ENCODE peak calls at places on chromosomes 3 and 15, in eight cellular contexts. E, J, O, G, I, B, U and Q are unnamed samples.

GRCh38 chr3:105402287-105402801 is 35.6 kb downstream of the ALCAM start:
- DNase-seq in I (no peak), G (no peak), O (no peak), E (no peak), J (no peak), U (peak; percentile 38), B (no peak), Q (peak; percentile 14)

GRCh38 chr15:36779744-36780408 is 200.4 kb downstream of the CDIN1 start:
- DNase-seq in J (no peak), E (no peak), O (no peak), I (no peak), U (no peak), G (no peak), B (no peak), Q (no peak)

GRCh38 chr15:94387854-94388441 is 156.6 kb downstream of the MCTP2 start:
- DNase-seq in O (no peak), I (no peak), U (no peak), J (no peak), B (no peak), E (no peak), G (no peak), Q (no peak)

GRCh38 chr15:59174161-59174845 is 32.3 kb upstream of the LDHAL6B start:
- DNase-seq in U (no peak), B (no peak), G (peak; percentile 33), O (no peak), I (no peak), J (no peak), E (no peak), Q (no peak)

GRCh38 chr3:62188547-62189375 is 184.6 kb downstream of the FEZF2 start:
- DNase-seq in J (peak; percentile 73), O (peak; percentile 86), E (peak; percentile 76), I (peak; percentile 75), U (peak; percentile 58), G (peak; percentile 80), B (peak; percentile 67), Q (peak; percentile 68)

GRCh38 chr15:101499863-101500713 is 10.6 kb upstream of the PCSK6 start:
- DNase-seq in O (no peak), E (peak; percentile 68), I (peak; percentile 82), G (no peak), J (peak; percentile 59), U (no peak), B (no peak), Q (peak; percentile 89)

GRCh38 chr15:98881526-98882517 is 125.8 kb downstream of the PGPEP1L start:
- DNase-seq in U (no peak), J (no peak), I (no peak), B (no peak), O (no peak), E (no peak), G (peak; percentile 49), Q (no peak)

GRCh38 chr3:22996926-22997600 is 206.1 kb upstream of the UBE2E2 start:
- DNase-seq in O (no peak), I (no peak), E (no peak), J (no peak), B (no peak), G (no peak), U (no peak), Q (no peak)

DNA sequence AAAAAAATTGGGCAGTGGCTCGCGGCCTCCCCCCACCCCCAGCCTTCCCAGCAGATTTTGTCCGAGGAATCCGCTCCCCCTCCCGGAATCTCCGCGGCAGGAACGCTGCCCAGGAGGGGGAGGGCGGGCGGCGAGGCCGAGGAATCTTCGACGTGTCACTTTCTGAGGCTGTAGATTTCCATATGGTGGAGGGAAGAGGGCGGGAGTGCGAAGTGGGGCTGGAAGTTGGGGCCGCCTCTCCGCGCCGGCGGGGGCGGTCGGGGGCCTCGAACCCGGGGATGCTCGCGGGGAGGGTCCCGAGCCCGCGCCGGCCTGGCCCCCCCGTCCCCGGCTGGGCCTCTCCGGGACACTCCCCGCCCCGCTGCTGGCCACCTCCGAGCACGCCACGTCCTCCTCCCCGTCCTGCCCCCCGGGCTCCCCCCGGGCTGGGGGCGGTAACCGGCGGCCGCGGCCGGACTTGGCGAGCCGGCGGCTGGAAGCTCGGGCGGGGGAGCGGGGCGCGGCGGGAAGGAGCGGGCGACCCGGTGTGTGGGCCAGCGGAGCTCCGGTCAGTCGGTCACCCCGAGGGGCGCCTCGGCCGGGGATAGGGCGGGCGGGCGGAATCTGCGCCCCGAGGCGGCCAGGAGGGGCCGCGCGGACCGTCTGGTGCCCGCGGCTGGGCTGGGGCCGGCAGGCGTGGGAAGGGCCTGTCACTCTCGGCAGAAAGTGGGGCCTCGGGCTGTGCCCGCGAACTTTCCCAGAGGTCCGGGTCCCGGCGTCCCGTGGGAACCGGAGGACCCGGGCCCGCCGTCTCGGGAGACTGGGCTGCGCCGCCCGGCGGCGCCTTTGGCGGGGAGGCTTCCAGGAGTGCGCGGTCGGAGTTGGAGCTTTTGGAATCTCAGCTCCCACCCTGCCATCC is 949 bp downstream of the FNDC3B start:
- DNase-seq in I (peak; percentile 75), O (peak; percentile 89), J (peak; percentile 77), U (peak; percentile 51), G (peak; percentile 84), E (peak; percentile 84), B (peak; percentile 56), Q (peak; percentile 94)
- TF ChIP-seq POLR2A in I (peak; percentile 79), O (peak; percentile 62), J (no peak), U (no peak), G (peak; percentile 73), E (no peak), B (peak; percentile 59), Q (peak; percentile 27)

GRCh38 chr15:31398677-31399260 is 72.1 kb downstream of the KLF13 start:
- DNase-seq in I (no peak), G (no peak), E (peak; percentile 66), J (no peak), O (no peak), U (no peak), B (no peak), Q (no peak)

GRCh38 chr15:31399544-31400171 is 73.0 kb downstream of the KLF13 start:
- DNase-seq in E (no peak), I (no peak), O (no peak), B (no peak), U (no peak), J (no peak), G (no peak), Q (no peak)

GRCh38 chr15:31400222-31400927 is 73.7 kb downstream of the KLF13 start:
- DNase-seq in G (no peak), B (no peak), J (no peak), O (no peak), I (no peak), E (no peak), U (no peak), Q (no peak)

GRCh38 chr15:31397851-31398661 is 71.4 kb downstream of the KLF13 start:
- DNase-seq in E (no peak), I (peak; percentile 61), U (no peak), B (no peak), G (no peak), J (no peak), O (no peak), Q (no peak)

DNA sequence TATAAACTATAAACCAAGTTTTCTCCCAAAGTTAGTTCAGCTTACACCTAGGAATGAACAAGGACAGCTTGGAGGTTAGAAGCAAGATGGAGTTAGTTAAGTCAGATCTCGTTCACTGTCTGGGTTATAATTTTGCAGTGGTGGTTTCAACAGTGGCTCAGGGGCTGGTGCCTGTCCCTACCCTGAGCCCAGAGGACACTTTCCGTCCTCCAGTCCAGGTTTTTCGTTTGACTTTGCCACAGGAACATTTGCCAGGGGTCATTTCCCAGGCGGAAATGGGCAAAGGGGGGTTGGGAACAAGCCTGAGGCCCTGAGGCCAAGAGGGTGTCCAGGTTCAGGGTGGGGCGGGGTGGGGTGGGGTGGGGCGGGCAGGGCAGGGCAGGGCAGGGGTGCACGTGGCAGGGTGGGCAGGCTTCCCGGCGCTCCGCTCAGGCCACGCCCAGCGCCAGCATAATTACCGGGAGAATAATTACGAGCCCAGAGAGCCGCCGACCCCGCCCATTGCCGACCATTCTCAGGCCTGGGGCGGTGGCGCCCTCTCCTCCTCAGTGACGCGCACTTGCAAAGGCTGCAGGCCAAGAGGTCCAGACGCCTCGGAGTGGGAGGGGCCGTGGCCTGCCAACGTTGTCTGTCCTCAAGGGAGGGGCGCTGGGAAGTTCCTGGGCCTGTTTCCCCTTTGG is 70.4 kb downstream of the KLF13 start:
- DNase-seq in E (peak; percentile 97), U (peak; percentile 76), B (peak; percentile 89), I (peak; percentile 68), G (peak; percentile 67), J (peak; percentile 95), O (peak; percentile 98), Q (peak; percentile 96)
- TF ChIP-seq CTCF in E (no peak), U (peak; percentile 15), B (no peak), I (no peak), G (no peak), J (no peak), O (no peak), Q (peak; percentile 57)

DNA sequence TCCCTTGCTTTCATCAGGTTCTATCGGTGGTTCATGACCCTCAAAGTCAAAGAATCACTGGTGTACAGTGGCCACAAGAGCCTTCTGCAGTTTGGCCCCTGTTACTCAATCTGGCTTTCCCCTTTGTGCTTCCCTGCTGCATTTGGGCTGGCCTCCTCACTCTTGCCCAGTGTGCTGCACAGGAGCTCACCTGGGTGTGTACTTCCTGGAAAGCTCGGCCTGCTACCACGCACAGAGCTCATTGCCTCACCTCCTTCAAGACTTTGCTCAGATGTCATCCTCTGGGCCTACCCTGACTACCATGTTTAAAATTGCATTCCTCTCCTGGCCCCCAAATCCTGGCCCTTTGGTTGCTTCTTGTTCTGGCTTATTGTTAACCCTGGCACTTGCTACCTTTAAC is 90.9 kb downstream of the MITF start:
- DNase-seq in J (no peak), U (no peak), I (no peak), B (no peak), G (no peak), O (no peak), E (no peak), Q (no peak)
- TF ChIP-seq POLR2A in J (no peak), U (no peak), I (no peak), B (no peak), G (no peak), O (no peak), E (no peak), Q (no peak)

GRCh38 chr3:42731476-42732195 is 29.0 kb upstream of the HHATL start:
- DNase-seq in J (peak; percentile 9), U (no peak), O (peak; percentile 65), I (no peak), G (no peak), E (no peak), B (no peak), Q (no peak)

GRCh38 chr3:42732196-42732828 is 29.7 kb upstream of the HHATL start:
- DNase-seq in I (no peak), G (no peak), E (no peak), U (no peak), O (no peak), B (no peak), J (peak; percentile 16), Q (peak; percentile 28)

GRCh38 chr3:42733501-42734262 is 31.1 kb upstream of the HHATL start:
- DNase-seq in I (no peak), G (no peak), E (no peak), O (peak; percentile 69), U (no peak), B (no peak), J (peak; percentile 9), Q (peak; percentile 29)

GRCh38 chr3:42734263-42734860 is 31.8 kb upstream of the HHATL start:
- DNase-seq in O (peak; percentile 52), E (no peak), J (peak; percentile 12), G (no peak), I (no peak), U (no peak), B (no peak), Q (no peak)

DNA sequence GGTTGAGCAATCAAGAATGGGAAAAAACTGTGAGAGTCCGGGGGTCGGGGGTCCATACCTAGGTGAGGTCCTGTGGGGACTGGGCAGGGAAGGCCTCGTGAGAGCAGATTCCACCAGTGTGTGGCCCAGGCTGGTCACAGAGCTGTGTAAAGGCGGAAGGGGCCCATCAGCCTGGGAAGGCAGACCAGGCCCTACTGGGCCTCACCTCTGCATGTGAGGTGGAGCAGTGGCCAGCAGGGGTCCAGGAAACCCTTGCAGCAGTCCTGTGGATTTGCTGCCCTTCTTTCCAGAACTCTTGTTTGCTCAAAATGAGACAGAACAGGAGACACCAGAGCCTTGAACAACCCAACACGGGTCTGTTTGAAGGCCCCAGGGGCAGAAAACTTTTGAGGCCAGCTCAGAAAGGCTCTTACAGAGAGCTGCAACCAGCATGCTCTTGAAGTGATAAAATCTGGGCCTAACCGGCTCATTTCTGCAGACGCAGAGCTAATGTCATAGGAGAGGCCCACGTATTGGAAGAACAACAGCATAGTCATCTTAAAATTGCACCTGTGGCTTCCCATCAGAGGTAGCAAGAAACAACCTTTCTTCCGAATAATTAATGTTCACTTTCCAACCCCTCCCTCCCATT is 30.3 kb upstream of the HHATL start:
- DNase-seq in U (no peak), G (no peak), J (peak; percentile 10), B (no peak), O (peak; percentile 65), I (no peak), E (no peak), Q (no peak)
- TF ChIP-seq CTCF in U (no peak), G (peak; percentile 8), J (no peak), B (peak; percentile 22), O (no peak), I (no peak), E (no peak), Q (no peak)